ENCODE peak calls at places on chromosome 13, in four cellular contexts. R is CD8-positive, alpha-beta T cell; G is cardiac muscle cell; Q is AG09309. S is an unnamed sample.

GRCh38 chr13:103287659-103288058 is 221.4 kb upstream of the SLC10A2 start:
- DNase-seq in R (no peak), G (peak; percentile 12), Q (no peak), S (no peak)

GRCh38 chr13:66069570-66069969 is 1160.6 kb downstream of the PCDH9 start:
- DNase-seq in R (no peak), G (no peak), Q (no peak), S (no peak)

GRCh38 chr13:35144496-35144895 is 202.4 kb downstream of the NBEA start:
- DNase-seq in R (no peak), G (peak; percentile 50), Q (no peak), S (no peak)

GRCh38 chr13:98834254-98834960 is 81.9 kb upstream of the SLC15A1 start:
- DNase-seq in R (no peak), G (no peak), Q (no peak), S (no peak)

GRCh38 chr13:46160474-46161066 is 21.4 kb downstream of the LCP1 start:
- DNase-seq in R (no peak), G (peak; percentile 75), Q (peak; percentile 7), S (no peak)

GRCh38 chr13:49240017-49240416 is 7.7 kb upstream of the CDADC1 start:
- DNase-seq in R (no peak), G (peak; percentile 45), Q (no peak), S (no peak)

GRCh38 chr13:73810647-73811046 is 323.6 kb downstream of the KLF12 start:
- DNase-seq in R (no peak), G (no peak), Q (no peak), S (no peak)

GRCh38 chr13:42533336-42533591 is 40.7 kb upstream of the TNFSF11 start:
- DNase-seq in R (no peak), G (no peak), Q (no peak), S (no peak)

GRCh38 chr13:21683034-21683733 is 12.3 kb downstream of the FGF9 start:
- DNase-seq in R (no peak), G (no peak), Q (peak; percentile 48), S (no peak)

GRCh38 chr13:41812237-41812636 is 148.7 kb downstream of the VWA8 start:
- DNase-seq in R (no peak), G (no peak), Q (no peak), S (no peak)

GRCh38 chr13:28820099-28821051 is at the start of gene MTUS2:
- DNase-seq in R (no peak), G (no peak), Q (no peak), S (no peak)

GRCh38 chr13:102195566-102196462 is 206.0 kb downstream of the FGF14 start:
- DNase-seq in R (no peak), G (no peak), Q (no peak), S (no peak)

GRCh38 chr13:109436841-109437240 is 349.5 kb downstream of the IRS2 start:
- DNase-seq in R (no peak), G (no peak), Q (no peak), S (no peak)

GRCh38 chr13:27183561-27184147 is 12.0 kb upstream of the USP12 start:
- DNase-seq in R (no peak), G (peak; percentile 36), Q (no peak), S (no peak)

GRCh38 chr13:48185018-48185417 is 48.0 kb upstream of the ITM2B start:
- DNase-seq in R (no peak), G (peak; percentile 35), Q (no peak), S (no peak)

GRCh38 chr13:83229574-83230300 is 652.5 kb downstream of the SLITRK1 start:
- DNase-seq in R (no peak), G (peak; percentile 20), Q (no peak), S (no peak)

GRCh38 chr13:105338044-105338443 is 1197.4 kb downstream of the EFNB2 start:
- DNase-seq in R (no peak), G (no peak), Q (no peak), S (no peak)

GRCh38 chr13:46575843-46576242 is 22.9 kb downstream of the LRCH1 start:
- DNase-seq in R (no peak), G (peak; percentile 91), Q (no peak), S (no peak)

GRCh38 chr13:47126432-47126831 is 229.6 kb upstream of the HTR2A start:
- DNase-seq in R (no peak), G (peak; percentile 51), Q (no peak), S (no peak)

GRCh38 chr13:25178070-25178469 is 6.0 kb upstream of the AMER2 start:
- DNase-seq in R (no peak), G (no peak), Q (no peak), S (no peak)

GRCh38 chr13:49679244-49679643 is 12.0 kb downstream of the EBPL start:
- DNase-seq in R (no peak), G (peak; percentile 30), Q (no peak), S (no peak)

GRCh38 chr13:20980420-20980819 is 77.9 kb upstream of the XPO4 start:
- DNase-seq in R (no peak), G (no peak), Q (no peak), S (no peak)

GRCh38 chr13:27080018-27080948 is 91.3 kb downstream of the USP12 start:
- DNase-seq in R (no peak), G (no peak), Q (no peak), S (no peak)

GRCh38 chr13:90447735-90448103 is 899.8 kb upstream of the MIR17HG start:
- DNase-seq in R (no peak), G (peak; percentile 61), Q (peak; percentile 14), S (no peak)

GRCh38 chr13:24038846-24039330 is 121.6 kb upstream of the SPATA13 start:
- DNase-seq in R (no peak), G (peak; percentile 38), Q (no peak), S (no peak)

GRCh38 chr13:66657165-66657895 is 572.8 kb downstream of the PCDH9 start:
- DNase-seq in R (no peak), G (peak; percentile 92), Q (peak; percentile 63), S (no peak)

GRCh38 chr13:45367358-45367757 is 26.4 kb upstream of the TPT1 start:
- DNase-seq in R (peak; percentile 89), G (peak; percentile 65), Q (peak; percentile 60), S (peak; percentile 56)

GRCh38 chr13:35768551-35768950 is 292.1 kb upstream of the MAB21L1 start:
- DNase-seq in R (no peak), G (no peak), Q (peak; percentile 16), S (no peak)

GRCh38 chr13:113726961-113727411 is 32.0 kb upstream of the TMEM255B start:
- DNase-seq in R (no peak), G (peak; percentile 27), Q (no peak), S (no peak)
- TF ChIP-seq CTCF in R (no peak), G (peak; percentile 2), Q (no peak), S (no peak)

DNA sequence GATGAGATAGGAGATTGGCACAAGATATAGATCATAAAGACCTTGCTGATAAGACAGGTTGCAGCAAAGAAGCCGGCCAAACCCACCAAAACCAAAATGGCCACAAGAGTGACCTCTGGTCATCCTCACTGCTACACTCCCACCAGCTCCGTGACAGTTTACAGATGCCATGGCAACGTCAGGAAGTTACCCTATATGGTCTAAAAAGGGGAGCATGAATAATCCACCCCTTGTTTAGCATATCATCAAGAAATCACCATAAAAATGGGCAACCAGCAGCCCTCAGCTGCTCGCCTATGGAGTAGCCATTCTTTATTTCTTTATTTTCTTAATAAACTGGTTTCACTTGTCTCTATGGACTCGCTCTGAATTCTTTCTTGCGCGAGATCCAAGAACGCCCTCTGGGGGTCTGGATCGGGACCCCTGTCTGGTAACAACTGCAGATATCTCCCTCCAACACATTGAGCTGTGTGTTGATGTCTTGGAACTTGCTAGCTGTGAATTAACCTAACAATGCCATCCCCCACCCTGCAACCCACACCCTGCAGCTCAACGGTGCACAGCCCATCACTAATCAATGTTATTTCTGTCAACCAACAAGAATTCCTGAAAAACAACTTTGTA is 27.1 kb upstream of the GRTP1 start:
- DNase-seq in R (no peak), G (no peak), Q (no peak), S (no peak)
- TF ChIP-seq CTCF in R (no peak), G (no peak), Q (no peak), S (no peak)

GRCh38 chr13:75685239-75685697 is 49.1 kb downstream of the LMO7 start:
- DNase-seq in R (no peak), G (peak; percentile 74), Q (peak; percentile 56), S (no peak)
- TF ChIP-seq CTCF in R (no peak), G (peak; percentile 12), Q (peak; percentile 47), S (no peak)

DNA sequence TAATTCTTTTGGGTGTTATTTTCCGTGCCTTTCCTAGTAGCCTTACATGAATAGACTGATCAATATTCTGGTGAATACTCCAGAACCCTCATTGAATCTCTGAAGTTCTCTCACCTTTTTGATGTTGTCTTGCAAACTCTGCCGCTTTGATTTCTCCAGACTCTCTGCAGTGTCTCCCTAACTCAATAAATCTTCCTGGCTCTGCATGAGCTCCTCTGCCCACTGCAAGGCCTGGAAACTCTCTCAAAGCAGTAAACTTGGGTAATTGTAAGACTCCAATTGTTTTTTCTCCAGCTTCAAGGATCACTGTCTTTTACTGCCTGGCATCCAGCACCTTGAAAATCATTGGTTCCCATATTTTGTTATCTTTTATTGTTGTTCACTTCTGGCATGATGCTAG is 198.4 kb downstream of the GPC5 start:
- DNase-seq in R (no peak), G (no peak), Q (no peak), S (no peak)
- TF ChIP-seq CTCF in R (no peak), G (no peak), Q (no peak), S (no peak)

DNA sequence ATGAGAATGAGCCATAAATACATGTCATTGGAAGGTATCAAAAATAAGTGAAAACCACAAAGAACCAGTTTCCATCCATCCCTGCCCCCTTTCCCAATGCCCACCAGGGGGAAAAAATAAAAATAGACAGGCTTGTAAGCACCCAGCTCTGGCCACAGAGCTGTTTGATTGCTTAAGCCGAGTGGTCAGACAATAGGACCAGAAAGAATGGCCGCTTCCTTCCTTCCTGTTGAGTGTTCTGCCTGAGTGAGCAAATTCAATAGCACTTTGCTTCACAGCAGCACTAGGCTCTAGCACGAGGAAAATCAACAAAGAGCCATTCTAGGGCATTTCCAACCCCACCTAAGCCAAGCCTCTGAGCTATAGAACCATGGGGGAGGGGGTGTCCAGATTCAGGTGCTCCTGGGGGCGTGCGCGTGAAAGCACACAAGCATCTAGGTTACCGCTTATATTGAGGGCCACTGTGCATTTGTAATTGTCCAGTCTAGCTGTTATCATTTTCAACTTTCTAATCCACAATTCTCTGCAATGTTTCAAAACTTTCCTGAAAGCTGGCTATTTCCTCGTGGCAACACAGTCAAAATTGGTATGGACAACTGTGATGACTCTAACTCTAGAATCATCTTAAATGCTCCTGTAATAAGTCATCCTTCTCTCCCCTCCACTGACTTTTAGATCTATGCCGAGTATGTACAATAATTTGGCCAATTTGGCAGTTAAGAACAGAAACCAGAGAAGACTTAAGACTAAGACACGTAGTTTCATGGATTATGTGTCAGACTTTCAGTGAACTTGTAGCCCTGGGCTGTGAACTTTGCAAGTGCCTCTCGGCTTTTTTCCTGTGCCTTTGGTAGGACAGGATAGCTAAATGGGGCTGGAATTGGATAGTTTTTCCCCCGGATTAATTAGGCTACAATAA is 64.3 kb downstream of the SPRY2 start:
- DNase-seq in R (no peak), G (peak; percentile 33), Q (no peak), S (no peak)
- TF ChIP-seq CTCF in R (no peak), G (no peak), Q (no peak), S (no peak)

GRCh38 chr13:111225810-111226546 is 94.5 kb upstream of the TEX29 start:
- DNase-seq in R (no peak), G (no peak), Q (no peak), S (no peak)

GRCh38 chr13:111227405-111227804 is 93.0 kb upstream of the TEX29 start:
- DNase-seq in R (no peak), G (no peak), Q (no peak), S (no peak)

GRCh38 chr13:111219950-111220349 is 100.5 kb upstream of the TEX29 start:
- DNase-seq in R (no peak), G (no peak), Q (no peak), S (no peak)

GRCh38 chr13:111228262-111229144 is 91.9 kb upstream of the TEX29 start:
- DNase-seq in R (no peak), G (no peak), Q (no peak), S (no peak)

GRCh38 chr13:111225184-111225583 is 95.3 kb upstream of the TEX29 start:
- DNase-seq in R (no peak), G (no peak), Q (no peak), S (no peak)
- TF ChIP-seq CTCF in R (no peak), G (no peak), Q (no peak), S (no peak)

S was measured in activated B cell treated with CpG ODN at 0.5 μM for 24 hours.